ENCODE peak calls at places on chromosomes 6 and 20, in five cellular contexts. E is astrocyte of the spinal cord, J is epithelial cell of esophagus, F is cardiac muscle cell, U is tibial nerve. T is an unnamed sample.

GRCh38 chr6:78533426-78533825 is 333.9 kb upstream of the IRAK1BP1 start:
- DNase-seq in J (no peak), U (no peak), F (peak; percentile 3), E (peak; percentile 50), T (no peak)

GRCh38 chr6:145199961-145200360 is 535.4 kb downstream of the EPM2A start:
- DNase-seq in F (peak; percentile 21), E (peak; percentile 14), J (peak; percentile 83), U (no peak), T (no peak)

GRCh38 chr6:169904051-169904922 is 152.9 kb downstream of the ERMARD start:
- DNase-seq in F (peak; percentile 9), U (no peak), E (no peak), J (no peak), T (no peak)

GRCh38 chr6:132648356-132648755 is 10.6 kb downstream of the TAAR1 start:
- DNase-seq in U (no peak), J (peak; percentile 87), F (peak; percentile 76), E (peak; percentile 77), T (no peak)

GRCh38 chr6:11833626-11834592 is 55.3 kb upstream of the ADTRP start:
- DNase-seq in J (no peak), F (no peak), E (no peak), U (no peak), T (no peak)

GRCh38 chr6:73523434-73524123 is 2.7 kb upstream of the EEF1A1 start:
- DNase-seq in U (peak; percentile 58), J (peak; percentile 63), F (peak; percentile 56), E (peak; percentile 53), T (peak; percentile 78)

GRCh38 chr20:46767127-46767761 is 57.8 kb downstream of the SLC2A10 start:
- DNase-seq in J (peak; percentile 67), E (no peak), F (peak; percentile 47), U (peak; percentile 25), T (no peak)

GRCh38 chr6:11536795-11537194 is 754 bp upstream of the TMEM170B start:
- DNase-seq in F (no peak), E (no peak), J (no peak), U (no peak), T (no peak)

GRCh38 chr6:13425971-13426931 is 61.1 kb downstream of the GFOD1 start:
- DNase-seq in J (peak; percentile 92), F (peak; percentile 71), E (peak; percentile 52), U (no peak), T (no peak)

GRCh38 chr6:45930419-45931059 is 85.1 kb downstream of the CLIC5 start:
- DNase-seq in E (peak; percentile 71), J (peak; percentile 59), F (peak; percentile 81), U (peak; percentile 89), T (peak; percentile 53)

GRCh38 chr6:15491255-15491985 is 171.4 kb downstream of the DTNBP1 start:
- DNase-seq in U (peak; percentile 83), J (peak; percentile 69), F (peak; percentile 86), E (peak; percentile 78), T (no peak)

GRCh38 chr20:50746138-50746940 is 15.0 kb downstream of the PARD6B start:
- DNase-seq in J (no peak), U (no peak), E (no peak), F (peak; percentile 71), T (no peak)

GRCh38 chr20:52219441-52219840 is 27.9 kb upstream of the ZFP64 start:
- DNase-seq in U (no peak), E (no peak), J (peak; percentile 44), F (no peak), T (no peak)

GRCh38 chr6:20402181-20403079 is 751 bp downstream of the E2F3 start:
- DNase-seq in J (peak; percentile 45), F (peak; percentile 35), U (peak; percentile 47), E (peak; percentile 21), T (peak; percentile 63)

GRCh38 chr6:21767891-21768659 is 174.5 kb downstream of the SOX4 start:
- DNase-seq in F (peak; percentile 55), E (peak; percentile 75), U (no peak), J (peak; percentile 56), T (no peak)

GRCh38 chr6:109093732-109094131 is 914 bp downstream of the SESN1 start:
- DNase-seq in F (no peak), E (peak; percentile 31), U (no peak), J (peak; percentile 35), T (no peak)

GRCh38 chr6:73870907-73871306 is 174.9 kb downstream of the CD109 start:
- DNase-seq in U (no peak), E (no peak), F (no peak), J (peak; percentile 96), T (no peak)

GRCh38 chr6:138441965-138442364 is 37.9 kb downstream of the HEBP2 start:
- DNase-seq in U (no peak), F (no peak), J (no peak), E (no peak), T (no peak)

GRCh38 chr6:141540207-141540606 is 592.5 kb upstream of the GJE1 start:
- DNase-seq in E (no peak), F (no peak), U (no peak), J (no peak), T (no peak)

GRCh38 chr6:7051780-7052440 is 55.9 kb upstream of the RREB1 start:
- DNase-seq in U (no peak), E (peak; percentile 37), F (peak; percentile 52), J (no peak), T (no peak)

GRCh38 chr6:47168176-47168575 is 126.0 kb upstream of the ADGRF1 start:
- DNase-seq in E (peak; percentile 97), J (peak; percentile 100), F (peak; percentile 96), U (peak; percentile 32), T (peak; percentile 70)

GRCh38 chr6:95686858-95687257 is 109.5 kb downstream of the MANEA start:
- DNase-seq in E (no peak), U (no peak), F (no peak), J (no peak), T (no peak)

GRCh38 chr6:139060332-139060731 is 31.8 kb downstream of the ABRACL start:
- DNase-seq in U (no peak), E (peak; percentile 88), J (peak; percentile 55), F (peak; percentile 88), T (no peak)

GRCh38 chr6:99349620-99350141 is at the start of gene FAXC:
- DNase-seq in F (peak; percentile 25), E (no peak), U (no peak), J (peak; percentile 78), T (no peak)
- TF ChIP-seq CTCF in F (no peak), E (peak; percentile 18), U (no peak), J (peak; percentile 40), T (no peak)

GRCh38 chr6:39870950-39871349 is 63.3 kb downstream of the MOCS1 start:
- DNase-seq in J (no peak), U (no peak), E (no peak), F (no peak), T (no peak)

GRCh38 chr6:39865011-39865888 is 69.0 kb downstream of the MOCS1 start:
- DNase-seq in J (no peak), U (peak; percentile 87), E (peak; percentile 42), F (peak; percentile 74), T (no peak)

GRCh38 chr6:39861663-39862062 is 69.5 kb downstream of the DAAM2 start:
- DNase-seq in J (no peak), E (no peak), U (no peak), F (no peak), T (no peak)

GRCh38 chr6:39873439-39873838 is 60.8 kb downstream of the MOCS1 start:
- DNase-seq in F (no peak), J (no peak), E (no peak), U (no peak), T (no peak)

DNA sequence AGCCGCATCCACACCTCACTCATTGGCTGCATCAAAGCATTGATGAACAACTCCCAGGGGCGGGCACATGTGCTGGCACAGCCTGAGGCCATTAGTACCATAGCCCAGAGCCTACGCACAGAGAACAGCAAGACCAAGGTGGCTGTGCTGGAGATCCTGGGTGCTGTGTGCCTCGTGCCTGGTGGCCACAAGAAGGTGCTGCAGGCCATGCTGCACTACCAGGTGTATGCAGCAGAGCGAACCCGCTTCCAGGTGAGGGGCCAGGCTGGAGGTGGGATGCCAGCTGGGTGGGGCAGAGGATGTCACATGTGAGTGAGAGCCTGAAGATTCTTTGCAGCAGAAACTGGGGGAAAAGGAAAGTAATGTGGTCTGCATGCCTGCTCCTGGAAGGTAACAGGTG is 66.7 kb downstream of the MOCS1 start:
- DNase-seq in E (no peak), J (no peak), U (no peak), F (no peak), T (no peak)
- TF ChIP-seq CTCF in E (peak; percentile 24), J (no peak), U (no peak), F (no peak), T (no peak)

GRCh38 chr6:107977283-107977682 is 19.3 kb upstream of the SEC63 start:
- DNase-seq in U (no peak), E (peak; percentile 56), F (peak; percentile 58), J (peak; percentile 50), T (no peak)
- TF ChIP-seq CTCF in U (peak; percentile 54), E (peak; percentile 47), F (peak; percentile 52), J (peak; percentile 36), T (no peak)

GRCh38 chr6:110800181-110800838 is 15.0 kb downstream of the CDK19 start:
- DNase-seq in E (no peak), U (no peak), J (no peak), F (no peak), T (no peak)
- TF ChIP-seq CTCF in E (no peak), U (no peak), J (no peak), F (no peak), T (no peak)

GRCh38 chr20:19249515-19249914 is 37.1 kb downstream of the SLC24A3 start:
- DNase-seq in F (peak; percentile 33), U (peak; percentile 3), J (peak; percentile 13), E (no peak), T (peak; percentile 58)
- TF ChIP-seq CTCF in F (no peak), U (no peak), J (no peak), E (no peak), T (peak; percentile 20)

DNA sequence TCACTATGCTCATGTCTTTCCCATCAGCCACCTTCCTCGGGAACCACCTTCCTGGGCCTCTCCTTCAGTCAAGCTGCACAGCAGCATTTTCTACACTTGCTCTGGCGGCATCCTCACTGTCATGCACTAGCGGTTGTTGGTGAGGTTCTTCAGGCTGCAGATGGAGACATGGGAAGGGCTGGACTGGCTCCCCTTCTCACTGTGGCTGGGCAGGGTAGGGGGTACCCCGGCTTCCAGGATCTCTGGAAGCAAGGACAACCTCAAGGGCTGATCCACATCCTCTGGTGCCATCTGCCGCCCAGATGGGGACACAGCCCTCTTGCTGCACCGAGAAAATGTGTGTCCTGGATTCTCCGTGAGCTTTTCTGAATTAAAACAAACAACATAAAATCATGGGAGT is 180.1 kb upstream of the RNF24 start:
- DNase-seq in U (no peak), J (peak; percentile 29), E (peak; percentile 12), F (peak; percentile 35), T (no peak)
- TF ChIP-seq CTCF in U (peak; percentile 22), J (peak; percentile 64), E (peak; percentile 71), F (peak; percentile 50), T (no peak)

DNA sequence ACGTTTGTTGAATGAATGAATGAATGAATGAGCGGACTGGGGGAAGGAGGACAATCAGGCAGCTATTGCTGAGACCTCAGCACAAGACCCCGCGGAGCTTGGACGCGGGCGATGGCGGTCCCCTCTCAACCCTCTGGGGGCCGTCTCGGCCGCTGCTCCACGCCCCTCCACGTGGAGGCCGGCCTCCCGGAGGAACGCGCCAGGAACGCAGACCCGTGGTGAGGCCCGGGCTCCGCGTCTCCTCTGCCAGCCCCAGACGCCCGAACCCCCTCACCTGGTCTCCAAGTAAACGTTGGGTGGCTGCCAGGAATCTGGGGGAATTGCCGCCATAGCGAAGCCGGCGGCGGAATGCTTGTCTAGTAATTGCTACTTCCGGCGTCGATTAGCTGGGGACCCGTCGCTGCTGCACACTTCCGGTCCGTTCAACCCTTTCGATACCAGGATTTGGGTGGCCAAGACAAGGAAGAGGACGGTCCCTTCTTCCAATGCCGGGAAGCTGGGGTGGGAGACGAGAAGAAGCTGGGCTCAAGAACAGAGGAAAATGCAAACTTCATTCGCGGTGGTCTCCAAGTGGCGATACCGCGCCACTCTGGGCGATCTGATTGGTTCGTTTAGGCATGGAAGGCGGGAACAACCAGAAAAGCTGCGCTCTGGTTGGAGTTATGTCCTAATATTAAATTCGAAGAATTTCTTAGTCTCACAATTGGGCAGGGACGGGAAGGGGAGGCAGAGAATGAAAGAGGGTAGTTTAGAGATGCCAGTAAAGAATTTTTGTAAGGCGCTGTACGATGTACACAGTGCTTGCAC is at the start of gene PPIL1:
- DNase-seq in J (peak; percentile 86), U (peak; percentile 77), F (peak; percentile 91), E (peak; percentile 94), T (peak; percentile 77)
- TF ChIP-seq CTCF in J (no peak), U (no peak), F (no peak), E (no peak), T (no peak)

T was measured in CD14-positive monocyte.